ENCODE peak calls at places on chromosomes 6 and 20, in eight cellular contexts. D is A549; H is astrocyte of the spinal cord; K is testis; Z is activated naive CD4-positive, alpha-beta T cell treated with anti-CD3 and anti-CD28 coated beads, Interleukin-2, amount 10 ng/mL, durations not matched to agents 7 days and 5 days; F is HFF-Myc; Y is H4; M is fibroblast of the aortic adventitia. G is an unnamed sample.

GRCh38 chr20:4813839-4814695 is 92.4 kb downstream of the PRND start:
- DNase-seq in Z (peak; percentile 79), K (peak; percentile 41), H (no peak), Y (no peak), F (no peak), D (no peak), M (no peak), G (peak; percentile 81)

GRCh38 chr20:62859721-62860120 is 1.9 kb downstream of the TCFL5 start:
- DNase-seq in D (no peak), Z (no peak), M (no peak), Y (no peak), F (no peak), H (no peak), K (no peak), G (no peak)

GRCh38 chr6:35731414-35731735 is 5.5 kb upstream of the ARMC12 start:
- DNase-seq in D (peak; percentile 83), Z (peak; percentile 98), K (peak; percentile 98), Y (peak; percentile 77), H (peak; percentile 90), F (no peak), M (peak; percentile 69), G (peak; percentile 96)

GRCh38 chr6:165244524-165245247 is 64.7 kb downstream of the C6orf118 start:
- DNase-seq in F (no peak), Y (no peak), D (no peak), Z (no peak), K (no peak), H (no peak), M (no peak), G (no peak)

GRCh38 chr20:25574411-25574810 is 10.9 kb downstream of the NINL start:
- DNase-seq in D (peak; percentile 54), F (no peak), Z (no peak), M (peak; percentile 49), H (peak; percentile 41), K (no peak), Y (no peak), G (peak; percentile 19)

GRCh38 chr6:40906759-40907158 is 132.3 kb downstream of the UNC5CL start:
- DNase-seq in Y (peak; percentile 53), F (no peak), Z (no peak), D (peak; percentile 79), H (peak; percentile 20), M (peak; percentile 8), K (no peak), G (no peak)

GRCh38 chr6:167153523-167153959 is 4.2 kb downstream of the GPR31 start:
- DNase-seq in Z (no peak), F (no peak), K (no peak), M (peak; percentile 17), D (no peak), Y (no peak), H (peak; percentile 54), G (no peak)

GRCh38 chr6:155795173-155795796 is 339.6 kb upstream of the NOX3 start:
- DNase-seq in M (peak; percentile 67), H (no peak), Y (no peak), K (no peak), Z (no peak), F (no peak), D (no peak), G (no peak)

GRCh38 chr20:31842471-31843157 is 2.8 kb downstream of the FOXS1 start:
- DNase-seq in F (no peak), K (peak; percentile 67), D (peak; percentile 45), Y (no peak), M (peak; percentile 68), H (peak; percentile 81), Z (no peak), G (no peak)

GRCh38 chr6:143822584-143823024 is 20.5 kb upstream of the LTV1 start:
- DNase-seq in Y (no peak), M (peak; percentile 90), H (peak; percentile 45), Z (no peak), F (no peak), D (no peak), K (no peak), G (no peak)

GRCh38 chr6:38687043-38687353 is 15.9 kb downstream of the GLO1 start:
- DNase-seq in H (no peak), F (no peak), M (no peak), K (peak; percentile 22), Y (no peak), D (no peak), Z (no peak), G (no peak)

GRCh38 chr6:69086689-69087088 is 451.6 kb downstream of the ADGRB3 start:
- DNase-seq in F (no peak), H (no peak), D (no peak), M (no peak), Y (no peak), K (no peak), Z (no peak), G (no peak)

GRCh38 chr6:125377621-125378020 is 75.9 kb upstream of the HDDC2 start:
- DNase-seq in Z (no peak), D (no peak), K (no peak), H (peak; percentile 91), F (peak; percentile 77), M (peak; percentile 30), Y (peak; percentile 21), G (no peak)

GRCh38 chr6:154839546-154839945 is 106.3 kb downstream of the SCAF8 start:
- DNase-seq in H (no peak), D (no peak), K (no peak), Z (no peak), F (no peak), Y (no peak), M (no peak), G (no peak)

GRCh38 chr6:13285705-13286104 is 42.6 kb downstream of the TBC1D7 start:
- DNase-seq in H (no peak), K (no peak), D (no peak), F (no peak), Z (no peak), Y (no peak), M (no peak), G (no peak)

GRCh38 chr6:16362819-16363589 is 124.6 kb downstream of the GMPR start:
- DNase-seq in F (no peak), M (no peak), H (no peak), K (no peak), Z (no peak), Y (no peak), D (no peak), G (no peak)

GRCh38 chr20:56391596-56392281 is at the start of gene AURKA:
- DNase-seq in K (peak; percentile 23), H (no peak), F (no peak), Z (no peak), D (peak; percentile 3), M (peak; percentile 8), Y (no peak), G (no peak)

GRCh38 chr6:42628604-42629003 is 64.8 kb downstream of the UBR2 start:
- DNase-seq in H (no peak), K (no peak), D (no peak), M (no peak), F (no peak), Y (no peak), Z (no peak), G (no peak)

GRCh38 chr6:3294921-3295871 is 36.4 kb downstream of the PSMG4 start:
- DNase-seq in D (peak; percentile 16), Y (no peak), K (no peak), Z (peak; percentile 17), F (no peak), M (no peak), H (no peak), G (peak; percentile 49)

GRCh38 chr6:169249057-169249456 is 4.6 kb downstream of the THBS2 start:
- DNase-seq in M (peak; percentile 22), H (no peak), D (no peak), K (no peak), Y (no peak), F (no peak), Z (no peak), G (no peak)

GRCh38 chr6:2531426-2532208 is 219.1 kb downstream of the MYLK4 start:
- DNase-seq in Z (no peak), H (peak; percentile 94), D (no peak), Y (peak; percentile 73), K (no peak), F (peak; percentile 77), M (peak; percentile 94), G (no peak)

GRCh38 chr20:23228912-23229311 is 121.7 kb upstream of the NXT1 start:
- DNase-seq in D (no peak), M (peak; percentile 98), H (peak; percentile 82), Z (no peak), Y (peak; percentile 58), F (no peak), K (peak; percentile 43), G (no peak)

GRCh38 chr20:63215101-63216040 is 560 bp downstream of the YTHDF1 start:
- DNase-seq in K (no peak), Z (peak; percentile 49), F (no peak), M (peak; percentile 53), Y (peak; percentile 33), H (peak; percentile 46), D (peak; percentile 68), G (peak; percentile 72)

GRCh38 chr6:157912326-157912725 is 69.3 kb upstream of the SYNJ2 start:
- DNase-seq in K (peak; percentile 53), F (peak; percentile 14), M (peak; percentile 89), Y (no peak), Z (no peak), D (no peak), H (peak; percentile 95), G (no peak)